ENCODE peak calls at places on chromosome 1, in nine cellular contexts. One of them, this sample, is unnamed.

GRCh38 chr1:215887618-215888017 is 320.5 kb downstream of the KCTD3 start:
- DNase-seq in WERI-Rb-1: no peak
- DNase-seq in Karpas-422: no peak
- DNase-seq in upper lobe of right lung: no peak
- DNase-seq in left lung: no peak
- DNase-seq in left ventricle myocardium inferior: no peak
- DNase-seq in mammary epithelial cell: no peak
- DNase-seq in ovary: no peak
- DNase-seq in mesenchymal stem cell: no peak
- DNase-seq in this sample: no peak

GRCh38 chr1:170556910-170557309 is 24.9 kb downstream of the GORAB start:
- DNase-seq in WERI-Rb-1: no peak
- DNase-seq in Karpas-422: no peak
- DNase-seq in upper lobe of right lung: no peak
- DNase-seq in left lung: no peak
- DNase-seq in left ventricle myocardium inferior: no peak
- DNase-seq in mammary epithelial cell: no peak
- DNase-seq in ovary: no peak
- DNase-seq in mesenchymal stem cell: peak
- DNase-seq in this sample: no peak

GRCh38 chr1:158506369-158506987 is 34.5 kb downstream of the OR10R2 start:
- DNase-seq in WERI-Rb-1: peak
- DNase-seq in Karpas-422: peak
- DNase-seq in upper lobe of right lung: no peak
- DNase-seq in left lung: no peak
- DNase-seq in left ventricle myocardium inferior: no peak
- DNase-seq in mammary epithelial cell: peak
- DNase-seq in ovary: no peak
- DNase-seq in mesenchymal stem cell: peak
- DNase-seq in this sample: no peak

GRCh38 chr1:116306837-116307442 is 66.1 kb upstream of the ATP1A1 start:
- DNase-seq in WERI-Rb-1: no peak
- DNase-seq in Karpas-422: no peak
- DNase-seq in upper lobe of right lung: no peak
- DNase-seq in left lung: no peak
- DNase-seq in left ventricle myocardium inferior: no peak
- DNase-seq in mammary epithelial cell: no peak
- DNase-seq in ovary: no peak
- DNase-seq in mesenchymal stem cell: no peak
- DNase-seq in this sample: no peak

GRCh38 chr1:245245021-245245667 is 90.4 kb downstream of the KIF26B start:
- DNase-seq in WERI-Rb-1: no peak
- DNase-seq in Karpas-422: no peak
- DNase-seq in upper lobe of right lung: peak
- DNase-seq in left lung: no peak
- DNase-seq in left ventricle myocardium inferior: no peak
- DNase-seq in mammary epithelial cell: no peak
- DNase-seq in ovary: no peak
- DNase-seq in mesenchymal stem cell: no peak
- DNase-seq in this sample: no peak

GRCh38 chr1:85339089-85339488 is 62.7 kb upstream of the BCL10 start:
- DNase-seq in WERI-Rb-1: no peak
- DNase-seq in Karpas-422: no peak
- DNase-seq in upper lobe of right lung: no peak
- DNase-seq in left lung: no peak
- DNase-seq in left ventricle myocardium inferior: no peak
- DNase-seq in mammary epithelial cell: peak
- DNase-seq in ovary: no peak
- DNase-seq in mesenchymal stem cell: peak
- DNase-seq in this sample: no peak

GRCh38 chr1:67749844-67750689 is 65.1 kb downstream of the GADD45A start:
- DNase-seq in WERI-Rb-1: no peak
- DNase-seq in Karpas-422: no peak
- DNase-seq in upper lobe of right lung: no peak
- DNase-seq in left lung: no peak
- DNase-seq in left ventricle myocardium inferior: no peak
- DNase-seq in mammary epithelial cell: peak
- DNase-seq in ovary: no peak
- DNase-seq in mesenchymal stem cell: peak
- DNase-seq in this sample: no peak

GRCh38 chr1:41239988-41240610 is 2.0 kb downstream of the SCMH1 start:
- DNase-seq in WERI-Rb-1: no peak
- DNase-seq in Karpas-422: peak
- DNase-seq in upper lobe of right lung: no peak
- DNase-seq in left lung: no peak
- DNase-seq in left ventricle myocardium inferior: no peak
- DNase-seq in mammary epithelial cell: peak
- DNase-seq in ovary: no peak
- DNase-seq in mesenchymal stem cell: peak
- DNase-seq in this sample: no peak

GRCh38 chr1:14672030-14672429 is 73.5 kb downstream of the KAZN start:
- DNase-seq in WERI-Rb-1: no peak
- DNase-seq in Karpas-422: peak
- DNase-seq in upper lobe of right lung: no peak
- DNase-seq in left lung: no peak
- DNase-seq in left ventricle myocardium inferior: no peak
- DNase-seq in mammary epithelial cell: no peak
- DNase-seq in ovary: no peak
- DNase-seq in mesenchymal stem cell: no peak
- DNase-seq in this sample: no peak
- H3K27ac ChIP-seq in WERI-Rb-1: no peak
- H3K27ac ChIP-seq in Karpas-422: no peak
- H3K27ac ChIP-seq in upper lobe of right lung: no peak
- H3K27ac ChIP-seq in left lung: no peak
- H3K27ac ChIP-seq in left ventricle myocardium inferior: no peak
- H3K27ac ChIP-seq in mammary epithelial cell: no peak
- H3K27ac ChIP-seq in ovary: no peak
- H3K27ac ChIP-seq in mesenchymal stem cell: no peak
- H3K27ac ChIP-seq in this sample: no peak

GRCh38 chr1:34757386-34757785 is 2.2 kb upstream of the GJB4 start:
- DNase-seq in WERI-Rb-1: no peak
- DNase-seq in Karpas-422: no peak
- DNase-seq in upper lobe of right lung: no peak
- DNase-seq in left lung: no peak
- DNase-seq in left ventricle myocardium inferior: no peak
- DNase-seq in mammary epithelial cell: no peak
- DNase-seq in ovary: no peak
- DNase-seq in mesenchymal stem cell: no peak
- DNase-seq in this sample: no peak

GRCh38 chr1:34754878-34755637 is at the start of gene GJB5:
- DNase-seq in WERI-Rb-1: no peak
- DNase-seq in Karpas-422: no peak
- DNase-seq in upper lobe of right lung: peak
- DNase-seq in left lung: no peak
- DNase-seq in left ventricle myocardium inferior: no peak
- DNase-seq in mammary epithelial cell: peak
- DNase-seq in ovary: no peak
- DNase-seq in mesenchymal stem cell: no peak
- DNase-seq in this sample: peak

GRCh38 chr1:34758751-34759150 is 789 bp upstream of the GJB4 start:
- DNase-seq in WERI-Rb-1: no peak
- DNase-seq in Karpas-422: no peak
- DNase-seq in upper lobe of right lung: no peak
- DNase-seq in left lung: no peak
- DNase-seq in left ventricle myocardium inferior: no peak
- DNase-seq in mammary epithelial cell: no peak
- DNase-seq in ovary: no peak
- DNase-seq in mesenchymal stem cell: no peak
- DNase-seq in this sample: no peak

GRCh38 chr1:34753163-34753562 is 1.7 kb upstream of the GJB5 start:
- DNase-seq in WERI-Rb-1: no peak
- DNase-seq in Karpas-422: no peak
- DNase-seq in upper lobe of right lung: no peak
- DNase-seq in left lung: no peak
- DNase-seq in left ventricle myocardium inferior: no peak
- DNase-seq in mammary epithelial cell: peak
- DNase-seq in ovary: no peak
- DNase-seq in mesenchymal stem cell: no peak
- DNase-seq in this sample: no peak

DNA sequence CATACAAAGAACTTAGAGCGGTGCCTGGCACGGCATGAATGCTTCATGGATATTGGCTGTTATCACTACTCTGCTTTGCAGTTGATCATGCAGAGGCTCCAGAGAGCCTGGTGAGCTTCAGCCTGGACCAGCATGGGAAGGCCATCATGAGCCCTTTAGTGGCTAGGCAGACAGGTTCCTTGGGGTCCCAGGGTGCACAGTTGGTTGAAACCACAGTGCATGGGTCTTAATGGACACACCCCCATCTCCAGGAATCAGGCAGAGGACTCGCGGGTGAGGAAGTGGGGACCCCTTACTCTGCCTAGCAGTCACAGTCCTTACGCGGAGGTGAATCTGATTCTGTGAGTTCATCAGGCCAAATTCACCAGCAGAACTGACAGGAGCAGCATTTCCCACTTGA is 1.1 kb downstream of the GJB5 start:
- DNase-seq in WERI-Rb-1: no peak
- DNase-seq in Karpas-422: no peak
- DNase-seq in upper lobe of right lung: no peak
- DNase-seq in left lung: no peak
- DNase-seq in left ventricle myocardium inferior: no peak
- DNase-seq in mammary epithelial cell: no peak
- DNase-seq in ovary: no peak
- DNase-seq in mesenchymal stem cell: no peak
- DNase-seq in this sample: no peak
- H3K4me3 ChIP-seq in WERI-Rb-1: no peak
- H3K4me3 ChIP-seq in Karpas-422: no peak
- H3K4me3 ChIP-seq in upper lobe of right lung: no peak
- H3K4me3 ChIP-seq in left lung: no peak
- H3K4me3 ChIP-seq in left ventricle myocardium inferior: no peak
- H3K4me3 ChIP-seq in mammary epithelial cell: peak
- H3K4me3 ChIP-seq in ovary: no peak
- H3K4me3 ChIP-seq in mesenchymal stem cell: no peak
- H3K4me3 ChIP-seq in this sample: peak

DNA sequence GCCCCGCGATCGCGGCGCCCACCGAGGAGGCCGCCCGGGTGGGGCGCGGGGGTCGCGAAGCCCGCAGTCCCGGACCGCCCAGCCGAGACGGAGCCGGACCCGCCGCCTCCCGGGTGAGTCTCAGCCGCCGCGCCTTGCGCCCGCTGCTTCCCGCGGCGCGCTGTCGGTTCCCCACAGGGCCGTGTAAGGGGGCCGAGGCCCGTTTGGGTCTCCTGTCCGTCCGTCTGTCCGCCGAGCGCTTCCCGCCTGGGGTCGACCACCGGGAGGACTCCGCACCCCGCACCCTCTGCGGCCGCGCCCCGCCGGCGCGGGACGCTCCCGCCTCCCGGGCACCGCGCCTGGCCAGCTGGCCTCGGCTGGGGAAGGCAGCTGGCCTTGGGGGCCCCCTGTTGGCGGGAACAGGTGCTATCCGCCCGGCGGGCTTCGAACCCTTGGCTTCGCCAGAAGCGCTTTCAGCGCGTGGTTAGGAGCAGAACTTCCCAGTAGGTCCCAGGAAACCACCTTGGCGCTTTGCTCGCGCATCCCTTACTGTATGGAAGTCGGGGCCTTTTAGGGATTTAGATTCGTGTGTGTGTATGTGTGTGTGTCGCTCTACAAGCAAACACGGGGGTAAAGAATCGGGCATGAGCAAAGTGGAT is 414 bp downstream of the TMEM51 start:
- DNase-seq in WERI-Rb-1: peak
- DNase-seq in Karpas-422: no peak
- DNase-seq in upper lobe of right lung: peak
- DNase-seq in left lung: peak
- DNase-seq in left ventricle myocardium inferior: peak
- DNase-seq in mammary epithelial cell: peak
- DNase-seq in ovary: peak
- DNase-seq in mesenchymal stem cell: peak
- DNase-seq in this sample: no peak
- H3K27ac ChIP-seq in WERI-Rb-1: peak
- H3K27ac ChIP-seq in Karpas-422: no peak
- H3K27ac ChIP-seq in upper lobe of right lung: peak
- H3K27ac ChIP-seq in left lung: peak
- H3K27ac ChIP-seq in left ventricle myocardium inferior: peak
- H3K27ac ChIP-seq in mammary epithelial cell: peak
- H3K27ac ChIP-seq in ovary: peak
- H3K27ac ChIP-seq in mesenchymal stem cell: no peak
- H3K27ac ChIP-seq in this sample: peak

GRCh38 chr1:3311711-3312110 is 142.8 kb upstream of the ARHGEF16 start:
- DNase-seq in WERI-Rb-1: no peak
- DNase-seq in Karpas-422: no peak
- DNase-seq in upper lobe of right lung: no peak
- DNase-seq in left lung: peak
- DNase-seq in left ventricle myocardium inferior: no peak
- DNase-seq in mammary epithelial cell: no peak
- DNase-seq in ovary: no peak
- DNase-seq in mesenchymal stem cell: no peak
- DNase-seq in this sample: no peak
- H3K4me3 ChIP-seq in WERI-Rb-1: no peak
- H3K4me3 ChIP-seq in Karpas-422: no peak
- H3K4me3 ChIP-seq in upper lobe of right lung: no peak
- H3K4me3 ChIP-seq in left lung: no peak
- H3K4me3 ChIP-seq in left ventricle myocardium inferior: no peak
- H3K4me3 ChIP-seq in mammary epithelial cell: no peak
- H3K4me3 ChIP-seq in ovary: no peak
- H3K4me3 ChIP-seq in mesenchymal stem cell: no peak
- H3K4me3 ChIP-seq in this sample: no peak

DNA sequence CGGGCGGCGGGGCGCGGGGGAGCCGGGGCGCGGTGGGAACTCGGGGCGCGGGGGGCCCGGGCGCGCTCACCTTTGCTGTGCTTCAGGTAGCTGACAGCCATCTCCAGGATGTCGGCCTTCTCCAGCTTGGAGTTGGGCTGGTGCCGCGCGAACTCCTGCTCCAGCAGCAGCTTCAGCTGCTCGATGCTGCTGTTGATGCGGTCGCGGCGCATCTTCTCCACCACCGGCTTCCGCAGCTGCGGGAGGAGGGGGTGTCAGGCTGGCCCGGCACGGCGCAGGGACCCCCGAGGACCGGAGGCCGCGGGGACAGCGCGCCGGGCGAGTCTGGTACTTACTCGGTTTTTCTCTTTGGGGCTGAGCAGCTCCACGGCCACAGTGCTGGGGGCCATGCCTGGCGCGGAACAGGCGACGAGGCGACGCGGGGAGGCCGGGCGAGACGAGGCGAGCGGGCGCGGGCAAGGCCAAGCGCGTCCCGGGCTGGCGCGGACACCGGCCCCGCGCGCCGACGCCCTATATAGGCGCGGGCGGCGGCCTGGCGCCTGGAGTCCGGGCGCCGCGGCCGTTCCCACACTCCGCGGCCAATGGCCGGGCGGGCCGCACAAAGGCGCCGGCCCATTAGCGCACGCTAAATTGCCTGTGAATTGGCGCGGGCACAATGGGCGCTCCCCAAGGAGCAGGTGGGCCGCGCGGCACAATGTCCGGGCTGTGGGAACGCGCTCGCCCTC is at the start of gene HES5:
- DNase-seq in WERI-Rb-1: no peak
- DNase-seq in Karpas-422: no peak
- DNase-seq in upper lobe of right lung: no peak
- DNase-seq in left lung: no peak
- DNase-seq in left ventricle myocardium inferior: peak
- DNase-seq in mammary epithelial cell: no peak
- DNase-seq in ovary: no peak
- DNase-seq in mesenchymal stem cell: no peak
- DNase-seq in this sample: no peak
- H3K27ac ChIP-seq in WERI-Rb-1: no peak
- H3K27ac ChIP-seq in Karpas-422: no peak
- H3K27ac ChIP-seq in upper lobe of right lung: peak
- H3K27ac ChIP-seq in left lung: no peak
- H3K27ac ChIP-seq in left ventricle myocardium inferior: peak
- H3K27ac ChIP-seq in mammary epithelial cell: no peak
- H3K27ac ChIP-seq in ovary: peak
- H3K27ac ChIP-seq in mesenchymal stem cell: no peak
- H3K27ac ChIP-seq in this sample: peak

GRCh38 chr1:54649921-54650320 is 8.3 kb downstream of the MROH7 start:
- DNase-seq in WERI-Rb-1: no peak
- DNase-seq in Karpas-422: no peak
- DNase-seq in upper lobe of right lung: no peak
- DNase-seq in left lung: no peak
- DNase-seq in left ventricle myocardium inferior: no peak
- DNase-seq in mammary epithelial cell: no peak
- DNase-seq in ovary: no peak
- DNase-seq in mesenchymal stem cell: no peak
- DNase-seq in this sample: no peak
- H3K4me3 ChIP-seq in WERI-Rb-1: no peak
- H3K4me3 ChIP-seq in Karpas-422: no peak
- H3K4me3 ChIP-seq in upper lobe of right lung: no peak
- H3K4me3 ChIP-seq in left lung: no peak
- H3K4me3 ChIP-seq in left ventricle myocardium inferior: no peak
- H3K4me3 ChIP-seq in mammary epithelial cell: no peak
- H3K4me3 ChIP-seq in ovary: no peak
- H3K4me3 ChIP-seq in mesenchymal stem cell: no peak
- H3K4me3 ChIP-seq in this sample: no peak

This sample was measured in suprapubic skin.